ENCODE peak calls at places on chromosomes 6 and 20, in ten cellular contexts. Q is activated naive CD8-positive, alpha-beta T cell treated with anti-CD3 and anti-CD28 coated beads for 36 hours; X is T-helper 2 cell; L is anterior cingulate cortex; R is astrocyte of the spinal cord; Z is amniotic stem cell; G is neuronal stem cell; V is naive B cell; S is left lung; P is SHP77. E is an unnamed sample.

GRCh38 chr6:145809211-145809610 is 5.4 kb downstream of the FBXO30 start:
- DNase-seq in R (no peak), L (no peak), Q (no peak), S (no peak), G (no peak), P (no peak), V (peak; percentile 7), Z (no peak), X (no peak), E (no peak)

GRCh38 chr6:26232950-26233607 is 131.9 kb upstream of the BTN3A2 start:
- DNase-seq in Z (no peak), G (no peak), V (no peak), L (no peak), X (peak; percentile 38), P (peak; percentile 34), Q (peak; percentile 62), S (peak; percentile 55), R (peak; percentile 61), E (no peak)

GRCh38 chr6:3396503-3397180 is 60.2 kb downstream of the SLC22A23 start:
- DNase-seq in X (no peak), L (no peak), P (no peak), R (no peak), G (no peak), Q (no peak), S (no peak), Z (no peak), V (no peak), E (no peak)

GRCh38 chr6:32195652-32195901 is 3.1 kb upstream of the GPSM3 start:
- DNase-seq in P (peak; percentile 100), Q (peak; percentile 100), L (peak; percentile 100), R (peak; percentile 100), S (peak; percentile 100), Z (peak; percentile 98), V (peak; percentile 99), G (peak; percentile 100), X (peak; percentile 100), E (peak; percentile 100)

GRCh38 chr6:105940990-105941389 is 145.1 kb upstream of the PRDM1 start:
- DNase-seq in Z (no peak), R (no peak), S (no peak), L (no peak), Q (no peak), P (no peak), X (no peak), V (no peak), G (no peak), E (no peak)

GRCh38 chr6:37060195-37060559 is 54.7 kb downstream of the FGD2 start:
- DNase-seq in G (no peak), L (no peak), P (no peak), Q (no peak), X (no peak), V (no peak), S (no peak), Z (no peak), R (no peak), E (no peak)

GRCh38 chr20:63129376-63129965 is 86.5 kb downstream of the YTHDF1 start:
- DNase-seq in Q (no peak), G (no peak), S (no peak), X (no peak), L (no peak), Z (no peak), V (no peak), R (no peak), P (no peak), E (no peak)

GRCh38 chr20:23148721-23149570 is 62.8 kb upstream of the CD93 start:
- DNase-seq in G (no peak), R (no peak), Z (no peak), L (no peak), Q (no peak), P (no peak), X (no peak), S (no peak), V (no peak), E (no peak)

GRCh38 chr20:22686097-22686496 is 101.7 kb upstream of the FOXA2 start:
- DNase-seq in R (peak; percentile 47), L (no peak), P (peak; percentile 72), V (no peak), Z (peak; percentile 11), S (peak; percentile 60), X (no peak), G (no peak), Q (no peak), E (peak; percentile 34)